ENCODE peak calls at places on chromosome 2, in six cellular contexts. M is heart left ventricle, Y is body of pancreas, Q is testis, Z is tibial nerve, T is right lobe of liver. C is an unnamed sample.

GRCh38 chr2:120005834-120006521 is 6.9 kb upstream of the EPB41L5 start:
- DNase-seq in M (no peak), Y (no peak), Q (no peak), Z (no peak), T (no peak), C (no peak)

GRCh38 chr2:38443021-38443541 is 66.0 kb upstream of the ATL2 start:
- DNase-seq in M (peak; percentile 48), Y (no peak), Q (peak; percentile 37), Z (no peak), T (no peak), C (no peak)

GRCh38 chr2:39401319-39401718 is 35.8 kb downstream of the MAP4K3 start:
- DNase-seq in M (no peak), Y (no peak), Q (no peak), Z (no peak), T (no peak), C (no peak)

GRCh38 chr2:189350515-189351209 is 90.6 kb upstream of the WDR75 start:
- DNase-seq in M (no peak), Y (no peak), Q (peak; percentile 69), Z (peak; percentile 68), T (no peak), C (no peak)

GRCh38 chr2:220152281-220152680 is 524.9 kb downstream of the SLC4A3 start:
- DNase-seq in M (no peak), Y (no peak), Q (peak; percentile 79), Z (no peak), T (no peak), C (no peak)

GRCh38 chr2:28649481-28650260 is 102.0 kb upstream of the PPP1CB start:
- DNase-seq in M (no peak), Y (no peak), Q (no peak), Z (no peak), T (no peak), C (peak; percentile 71)

GRCh38 chr2:34545486-34546136 is 946.5 kb upstream of the FAM98A start:
- DNase-seq in M (no peak), Y (no peak), Q (no peak), Z (no peak), T (no peak), C (no peak)

GRCh38 chr2:6750389-6751158 is 115.1 kb downstream of the CMPK2 start:
- DNase-seq in M (no peak), Y (no peak), Q (no peak), Z (no peak), T (no peak), C (no peak)

GRCh38 chr2:236095502-236095901 is 72.7 kb downstream of the GBX2 start:
- DNase-seq in M (no peak), Y (no peak), Q (no peak), Z (no peak), T (no peak), C (no peak)

GRCh38 chr2:224876522-224876921 is 160.4 kb upstream of the CCDC195 start:
- DNase-seq in M (no peak), Y (no peak), Q (no peak), Z (no peak), T (no peak), C (no peak)

GRCh38 chr2:24273598-24273997 is 86.7 kb downstream of the ITSN2 start:
- DNase-seq in M (no peak), Y (no peak), Q (no peak), Z (no peak), T (peak; percentile 48), C (no peak)

DNA sequence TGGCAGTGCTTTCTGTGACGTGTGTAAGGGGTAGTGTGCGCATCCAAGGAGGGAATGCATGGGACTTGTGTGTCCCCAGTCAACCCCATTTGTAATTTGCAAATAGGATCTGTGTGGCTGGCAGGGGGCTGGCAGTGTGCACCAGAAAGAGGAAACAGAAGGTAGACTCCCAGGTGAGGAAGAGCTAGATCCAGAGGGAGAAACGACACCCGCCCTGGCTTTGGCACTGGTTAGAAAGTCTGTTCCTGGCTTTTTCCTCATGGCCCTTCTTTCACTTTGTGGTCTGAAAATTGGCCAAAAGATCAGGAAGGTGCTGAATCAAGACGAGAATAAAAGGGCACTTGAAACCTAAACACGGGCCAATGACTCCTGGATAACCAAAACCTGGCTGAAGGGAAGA is 33.3 kb downstream of the PRKCE start:
- DNase-seq in M (no peak), Y (no peak), Q (no peak), Z (no peak), T (no peak), C (no peak)
- TF ChIP-seq POLR2A in M (no peak), Y (no peak), Q (no peak), Z (no peak), T (no peak), C (no peak)

DNA sequence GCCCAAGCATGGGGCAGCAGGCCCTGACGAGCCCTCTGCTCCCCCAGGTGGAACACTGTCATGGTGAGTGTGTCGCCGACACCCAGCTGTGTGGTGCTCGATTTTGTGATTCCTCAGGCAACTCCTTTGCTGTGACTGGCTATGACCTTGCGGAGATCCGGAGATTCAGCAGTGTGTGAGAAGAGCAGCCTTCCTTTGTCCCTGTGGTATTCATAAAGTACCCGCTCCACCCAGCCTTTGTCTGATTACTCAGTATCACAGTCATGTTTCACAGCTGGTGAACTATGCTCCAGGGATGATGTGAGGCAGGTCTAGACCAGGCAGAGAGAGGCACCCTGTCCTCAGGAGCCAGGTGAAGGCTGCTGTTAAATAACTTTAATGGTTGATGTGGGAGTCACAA is 4.0 kb downstream of the WDR54 start:
- DNase-seq in M (no peak), Y (no peak), Q (no peak), Z (no peak), T (no peak), C (peak; percentile 70)
- H3K27ac ChIP-seq in M (no peak overlapping the region), Y (no peak overlapping the region), Q (no peak overlapping the region), Z (no peak overlapping the region), T (no peak overlapping the region), C (peak overlapping the region; percentile 46)

GRCh38 chr2:233210843-233211600 is 40.5 kb upstream of the ATG16L1 start:
- DNase-seq in M (peak; percentile 79), Y (peak; percentile 48), Q (peak; percentile 67), Z (peak; percentile 75), T (no peak), C (no peak)
- H3K4me3 ChIP-seq in M (peak overlapping the region; percentile 30), Y (no peak overlapping the region), Q (no peak overlapping the region), Z (no peak overlapping the region), T (no peak overlapping the region), C (no peak overlapping the region)

GRCh38 chr2:48175656-48176055 is 269.4 kb upstream of the FBXO11 start:
- DNase-seq in M (no peak), Y (no peak), Q (no peak), Z (no peak), T (no peak), C (no peak)
- TF ChIP-seq POLR2A in M (no peak), Y (no peak), Q (no peak), Z (no peak), T (no peak), C (no peak)

DNA sequence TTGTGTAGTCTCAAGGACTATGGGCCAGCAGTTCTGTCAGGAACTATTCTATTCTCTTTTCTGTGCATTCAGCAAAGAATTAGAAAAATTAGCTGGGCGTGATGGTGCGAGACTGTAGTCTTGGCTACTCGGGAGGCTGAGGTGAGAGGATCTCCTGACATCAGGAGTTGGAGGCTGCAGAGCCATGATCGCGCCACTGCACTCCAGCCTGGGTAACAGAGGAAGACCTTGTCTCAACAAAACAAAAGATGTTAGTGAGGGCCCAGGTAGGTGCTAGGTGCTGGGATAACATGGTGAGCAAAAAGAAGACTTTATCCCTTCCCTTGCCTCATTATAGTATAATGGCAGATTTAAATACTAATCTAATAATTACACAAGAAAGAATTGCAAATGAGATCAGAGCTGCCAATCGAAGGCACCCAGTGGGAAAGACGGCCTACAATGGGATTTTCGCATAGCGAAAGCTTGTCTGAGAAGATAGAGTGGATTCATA is 447 bp upstream of the MRPL19 start:
- DNase-seq in M (no peak), Y (no peak), Q (no peak), Z (no peak), T (no peak), C (no peak)
- H3K27ac ChIP-seq in M (peak overlapping the region; percentile 63), Y (peak overlapping the region; percentile 82), Q (peak overlapping the region; percentile 82), Z (peak overlapping the region; percentile 72), T (peak overlapping the region; percentile 83), C (peak overlapping the region; percentile 59)

DNA sequence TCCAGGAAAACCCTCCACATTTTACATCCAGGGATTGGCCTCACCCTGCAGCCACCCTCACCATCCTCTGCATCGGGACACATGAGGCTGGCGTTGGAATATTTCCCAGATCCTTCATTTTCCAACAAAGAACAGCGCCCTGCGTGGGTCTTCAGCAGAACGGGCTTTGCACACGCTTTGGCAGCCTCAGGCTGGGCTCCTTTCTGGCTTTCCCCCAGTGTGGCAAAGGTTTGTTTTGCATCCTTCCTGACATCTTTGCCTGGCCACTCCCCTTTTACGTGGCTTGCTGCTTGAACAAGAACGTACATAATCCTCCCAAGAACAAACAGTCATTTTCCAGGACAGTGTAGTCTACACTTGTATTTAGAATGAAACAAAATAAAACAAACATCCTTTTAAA is 25.6 kb upstream of the GREB1 start:
- DNase-seq in M (no peak), Y (no peak), Q (peak; percentile 50), Z (no peak), T (no peak), C (no peak)
- H3K4me3 ChIP-seq in M (no peak overlapping the region), Y (no peak overlapping the region), Q (no peak overlapping the region), Z (no peak overlapping the region), T (no peak overlapping the region), C (no peak overlapping the region)

C was measured in Peyer's patch.